ENCODE peak calls at places on chromosomes 16 and 17, in four cellular contexts. One of them, this sample, is unnamed.

GRCh38 chr17:279356-279755 is 73.3 kb downstream of the RPH3AL start:
- DNase-seq in OCI-LY7: no peak
- DNase-seq in CD8-positive, alpha-beta T cell: no peak
- DNase-seq in endothelial cell: no peak
- DNase-seq in this sample: no peak

GRCh38 chr17:41957058-41957868 is 9.3 kb upstream of the CNP start:
- DNase-seq in endothelial cell: peak; percentile 46
- DNase-seq in CD8-positive, alpha-beta T cell: no peak
- DNase-seq in OCI-LY7: no peak
- DNase-seq in this sample: no peak

GRCh38 chr17:1120596-1121441 is 59.0 kb downstream of the ABR start:
- DNase-seq in endothelial cell: no peak
- DNase-seq in OCI-LY7: no peak
- DNase-seq in CD8-positive, alpha-beta T cell: no peak
- DNase-seq in this sample: no peak

GRCh38 chr17:17812211-17813054 is 24.4 kb downstream of the SREBF1 start:
- DNase-seq in endothelial cell: peak; percentile 90
- DNase-seq in OCI-LY7: peak; percentile 60
- DNase-seq in CD8-positive, alpha-beta T cell: peak; percentile 80
- DNase-seq in this sample: no peak

GRCh38 chr17:18850679-18851078 is 7.3 kb upstream of the PRPSAP2 start:
- DNase-seq in OCI-LY7: no peak
- DNase-seq in endothelial cell: no peak
- DNase-seq in CD8-positive, alpha-beta T cell: no peak
- DNase-seq in this sample: no peak

GRCh38 chr16:23679274-23679985 is 741 bp downstream of the PLK1 start:
- DNase-seq in endothelial cell: no peak
- DNase-seq in OCI-LY7: peak; percentile 49
- DNase-seq in CD8-positive, alpha-beta T cell: no peak
- DNase-seq in this sample: peak; percentile 57

GRCh38 chr16:50747206-50747956 is 5.5 kb downstream of the CYLD start:
- DNase-seq in endothelial cell: no peak
- DNase-seq in CD8-positive, alpha-beta T cell: peak; percentile 21
- DNase-seq in OCI-LY7: peak; percentile 36
- DNase-seq in this sample: no peak

GRCh38 chr16:86876499-86876898 is 298.1 kb downstream of the FOXL1 start:
- DNase-seq in CD8-positive, alpha-beta T cell: no peak
- DNase-seq in endothelial cell: no peak
- DNase-seq in OCI-LY7: no peak
- DNase-seq in this sample: no peak

GRCh38 chr17:43330876-43331639 is 67.7 kb upstream of the ARL4D start:
- DNase-seq in CD8-positive, alpha-beta T cell: no peak
- DNase-seq in endothelial cell: no peak
- DNase-seq in OCI-LY7: peak; percentile 51
- DNase-seq in this sample: no peak
- TF ChIP-seq CTCF in CD8-positive, alpha-beta T cell: no peak
- TF ChIP-seq CTCF in endothelial cell: no peak
- TF ChIP-seq CTCF in OCI-LY7: peak; percentile 64
- TF ChIP-seq CTCF in this sample: no peak

GRCh38 chr17:10457952-10458351 is 11.4 kb downstream of the MYH4 start:
- DNase-seq in endothelial cell: no peak
- DNase-seq in OCI-LY7: no peak
- DNase-seq in CD8-positive, alpha-beta T cell: no peak
- DNase-seq in this sample: no peak

GRCh38 chr17:10460062-10460461 is 9.3 kb downstream of the MYH4 start:
- DNase-seq in OCI-LY7: no peak
- DNase-seq in CD8-positive, alpha-beta T cell: no peak
- DNase-seq in endothelial cell: no peak
- DNase-seq in this sample: no peak

GRCh38 chr17:10463402-10463801 is 6.0 kb downstream of the MYH4 start:
- DNase-seq in endothelial cell: no peak
- DNase-seq in OCI-LY7: peak; percentile 0
- DNase-seq in CD8-positive, alpha-beta T cell: no peak
- DNase-seq in this sample: no peak
- TF ChIP-seq CTCF in endothelial cell: no peak
- TF ChIP-seq CTCF in OCI-LY7: peak; percentile 25
- TF ChIP-seq CTCF in CD8-positive, alpha-beta T cell: no peak
- TF ChIP-seq CTCF in this sample: no peak

GRCh38 chr17:29929544-29930398 is at the start of gene SSH2:
- DNase-seq in OCI-LY7: peak; percentile 97
- DNase-seq in CD8-positive, alpha-beta T cell: peak; percentile 87
- DNase-seq in endothelial cell: peak; percentile 89
- DNase-seq in this sample: peak; percentile 82
- TF ChIP-seq CTCF in OCI-LY7: no peak
- TF ChIP-seq CTCF in CD8-positive, alpha-beta T cell: no peak
- TF ChIP-seq CTCF in endothelial cell: no peak
- TF ChIP-seq CTCF in this sample: no peak

DNA sequence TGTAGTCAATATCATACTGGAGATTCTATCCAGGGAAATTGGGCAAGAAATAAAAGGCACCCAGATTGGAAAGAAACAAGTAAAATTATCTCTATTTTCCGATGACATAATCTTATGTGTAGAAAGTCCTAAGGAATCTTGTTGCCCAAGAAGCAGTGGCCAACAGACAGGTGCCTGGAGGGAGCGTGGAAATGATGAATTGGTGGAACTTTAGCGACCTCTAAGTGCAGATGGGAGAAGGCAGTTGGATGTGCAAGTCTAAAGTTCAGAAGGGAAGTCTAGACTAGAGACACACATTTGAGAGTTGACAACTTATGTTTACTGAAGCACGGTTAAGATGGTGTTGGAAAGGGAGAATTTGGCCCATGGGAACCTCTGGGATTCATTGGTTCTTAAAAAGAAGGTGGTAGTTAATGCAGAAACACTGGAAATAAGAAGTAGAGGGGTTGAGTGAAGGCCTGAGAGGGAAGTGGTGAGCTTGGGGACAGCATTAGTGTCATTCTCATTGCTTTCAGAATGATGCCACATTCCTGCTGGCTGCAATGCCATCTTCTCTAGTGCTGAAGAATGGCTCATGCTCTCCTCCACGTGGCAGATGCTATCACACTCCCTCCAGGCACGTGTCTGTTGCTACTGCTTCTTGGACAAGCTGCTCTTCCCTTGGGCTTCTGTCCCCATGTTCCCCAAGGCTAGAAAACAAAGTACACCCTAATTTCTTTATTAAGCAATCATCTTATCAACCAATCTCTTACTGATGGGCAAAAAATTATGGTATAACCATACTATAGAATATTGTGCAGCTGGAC is 24.0 kb downstream of the TAT start:
- DNase-seq in OCI-LY7: peak; percentile 17
- DNase-seq in endothelial cell: no peak
- DNase-seq in CD8-positive, alpha-beta T cell: no peak
- DNase-seq in this sample: no peak
- TF ChIP-seq CTCF in OCI-LY7: peak; percentile 58
- TF ChIP-seq CTCF in endothelial cell: no peak
- TF ChIP-seq CTCF in CD8-positive, alpha-beta T cell: no peak
- TF ChIP-seq CTCF in this sample: peak; percentile 21

GRCh38 chr17:20244671-20245070 is 222.7 kb downstream of the LGALS9B start:
- DNase-seq in OCI-LY7: no peak
- DNase-seq in CD8-positive, alpha-beta T cell: no peak
- DNase-seq in endothelial cell: no peak
- DNase-seq in this sample: no peak
- TF ChIP-seq CTCF in OCI-LY7: no peak
- TF ChIP-seq CTCF in CD8-positive, alpha-beta T cell: no peak
- TF ChIP-seq CTCF in endothelial cell: no peak
- TF ChIP-seq CTCF in this sample: no peak

GRCh38 chr16:15399317-15399716 is 3.8 kb downstream of the MPV17L start:
- DNase-seq in OCI-LY7: no peak
- DNase-seq in CD8-positive, alpha-beta T cell: no peak
- DNase-seq in endothelial cell: no peak
- DNase-seq in this sample: no peak
- TF ChIP-seq CTCF in OCI-LY7: no peak
- TF ChIP-seq CTCF in CD8-positive, alpha-beta T cell: no peak
- TF ChIP-seq CTCF in endothelial cell: no peak
- TF ChIP-seq CTCF in this sample: no peak

DNA sequence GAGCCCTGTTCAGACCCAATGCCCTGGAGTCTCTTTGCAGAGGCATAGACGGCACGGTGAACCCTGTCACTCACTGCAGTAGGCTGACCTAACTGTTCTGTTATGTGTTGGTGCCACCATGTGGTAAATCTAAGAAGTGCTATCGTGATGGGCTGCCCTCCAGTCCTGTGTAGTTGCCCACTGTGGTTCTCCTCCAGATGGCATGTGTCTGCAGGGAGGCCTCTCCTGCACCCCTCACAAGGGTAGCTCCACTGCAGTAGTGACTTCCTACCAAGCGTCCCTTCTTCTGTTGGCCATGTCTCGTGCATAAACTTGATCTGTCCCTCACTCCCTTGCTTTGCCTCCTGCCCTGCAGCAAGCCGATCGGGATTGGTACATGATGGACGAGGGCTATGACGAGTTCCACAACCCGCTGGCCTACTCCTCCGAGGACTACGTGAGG is 5.8 kb downstream of the DHX38 start:
- DNase-seq in endothelial cell: peak; percentile 75
- DNase-seq in OCI-LY7: peak; percentile 67
- DNase-seq in CD8-positive, alpha-beta T cell: peak; percentile 36
- DNase-seq in this sample: no peak
- TF ChIP-seq CTCF in endothelial cell: peak; percentile 27
- TF ChIP-seq CTCF in OCI-LY7: peak; percentile 78
- TF ChIP-seq CTCF in CD8-positive, alpha-beta T cell: no peak
- TF ChIP-seq CTCF in this sample: peak; percentile 73

GRCh38 chr16:67562526-67562917 is at the start of gene CTCF:
- DNase-seq in endothelial cell: peak; percentile 82
- DNase-seq in OCI-LY7: peak; percentile 91
- DNase-seq in CD8-positive, alpha-beta T cell: peak; percentile 84
- DNase-seq in this sample: peak; percentile 82

GRCh38 chr16:67561824-67562525 is 351 bp upstream of the CTCF start:
- DNase-seq in endothelial cell: peak; percentile 96
- DNase-seq in CD8-positive, alpha-beta T cell: peak; percentile 96
- DNase-seq in OCI-LY7: peak; percentile 98
- DNase-seq in this sample: peak; percentile 99

GRCh38 chr16:67563708-67564468 is 1.6 kb downstream of the CTCF start:
- DNase-seq in endothelial cell: no peak
- DNase-seq in OCI-LY7: peak; percentile 68
- DNase-seq in CD8-positive, alpha-beta T cell: no peak
- DNase-seq in this sample: no peak

GRCh38 chr16:67561501-67561823 is 864 bp upstream of the CTCF start:
- DNase-seq in OCI-LY7: no peak
- DNase-seq in CD8-positive, alpha-beta T cell: no peak
- DNase-seq in endothelial cell: no peak
- DNase-seq in this sample: no peak

DNA sequence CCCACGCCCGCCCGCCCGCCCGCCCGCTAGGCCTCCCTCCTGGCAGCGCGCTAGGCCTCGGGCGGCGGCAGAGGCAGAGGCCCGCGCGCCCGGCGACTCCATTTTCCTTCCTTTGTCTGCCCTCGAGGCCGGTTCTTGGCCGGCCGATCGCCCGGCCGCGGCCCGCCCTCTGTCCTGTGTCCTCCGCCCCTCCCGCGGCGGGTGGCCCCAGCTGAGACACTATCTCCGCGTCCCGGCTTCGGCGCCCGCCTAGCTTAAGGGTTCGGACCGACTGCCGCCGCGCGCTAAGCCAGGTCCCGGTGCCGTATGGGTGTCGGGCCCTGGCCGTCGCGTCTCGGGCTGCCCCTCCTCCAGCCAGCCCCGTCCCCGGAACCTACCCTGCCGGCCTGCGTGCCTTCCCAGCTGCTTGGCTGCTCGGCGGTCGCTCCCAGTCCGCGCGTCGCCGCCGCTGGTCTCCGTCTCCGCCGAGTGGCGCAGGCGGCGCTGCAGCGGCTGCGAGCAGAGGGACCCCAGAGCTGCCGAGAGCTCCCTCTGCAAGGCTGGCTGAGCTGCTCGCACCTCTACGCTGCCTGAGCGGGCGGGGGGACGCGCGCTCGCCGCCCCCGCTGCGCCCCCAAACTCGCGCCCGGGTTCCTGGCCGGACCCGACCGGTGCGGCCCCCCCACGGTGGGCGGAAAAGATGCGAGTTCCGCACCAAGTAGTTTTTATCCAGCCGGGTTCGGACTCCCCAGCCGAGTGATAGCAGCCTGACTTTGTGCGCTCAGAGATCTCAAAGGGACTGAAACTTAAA is 787 bp downstream of the CTCF start:
- DNase-seq in endothelial cell: peak; percentile 73
- DNase-seq in CD8-positive, alpha-beta T cell: peak; percentile 69
- DNase-seq in OCI-LY7: peak; percentile 87
- DNase-seq in this sample: no peak
- TF ChIP-seq CTCF in endothelial cell: peak; percentile 28
- TF ChIP-seq CTCF in CD8-positive, alpha-beta T cell: no peak
- TF ChIP-seq CTCF in OCI-LY7: peak; percentile 54
- TF ChIP-seq CTCF in this sample: peak; percentile 38

DNA sequence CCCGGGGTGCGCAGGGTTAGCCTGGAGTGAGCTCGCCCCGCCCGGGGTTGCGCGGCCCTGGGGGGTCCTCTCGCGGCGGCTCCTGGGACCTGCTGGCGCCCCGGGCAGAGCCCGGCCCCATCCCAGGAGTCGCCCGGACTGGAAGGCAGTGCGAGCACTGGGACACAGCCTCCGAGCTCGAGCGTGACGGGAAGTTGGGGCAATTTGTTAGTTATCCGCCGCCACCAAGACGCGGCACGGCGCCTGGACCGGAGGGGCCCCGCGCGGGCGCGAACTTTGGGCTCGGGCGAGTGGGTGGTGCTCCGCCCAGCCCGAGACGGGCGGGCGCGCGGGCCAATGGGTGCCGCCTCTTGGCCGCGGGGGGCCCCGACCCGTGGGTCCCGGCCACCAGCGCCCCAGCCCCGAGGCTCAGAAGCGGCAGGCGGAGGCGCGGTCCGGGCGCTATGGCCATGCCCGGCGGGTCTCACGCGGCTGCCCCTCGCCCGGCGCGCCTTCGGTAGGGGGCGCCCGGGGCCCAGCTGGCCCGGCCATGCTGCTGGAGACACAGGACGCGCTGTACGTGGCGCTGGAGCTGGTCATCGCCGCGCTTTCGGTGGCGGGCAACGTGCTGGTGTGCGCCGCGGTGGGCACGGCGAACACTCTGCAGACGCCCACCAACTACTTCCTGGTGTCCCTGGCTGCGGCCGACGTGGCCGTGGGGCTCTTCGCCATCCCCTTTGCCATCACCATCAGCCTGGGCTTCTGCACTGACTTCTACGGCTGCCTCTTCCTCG is at the start of gene ADORA2B:
- DNase-seq in CD8-positive, alpha-beta T cell: peak; percentile 31
- DNase-seq in OCI-LY7: no peak
- DNase-seq in endothelial cell: peak; percentile 84
- DNase-seq in this sample: peak; percentile 63
- TF ChIP-seq CTCF in CD8-positive, alpha-beta T cell: no peak
- TF ChIP-seq CTCF in OCI-LY7: no peak
- TF ChIP-seq CTCF in endothelial cell: peak; percentile 55
- TF ChIP-seq CTCF in this sample: peak; percentile 79